ENCODE peak calls at places on chromosomes 6 and 20, in five cellular contexts. One of them, this sample, is unnamed. For H3K36me3, the result is how much of the 10 kb centered on the place peaks cover.

GRCh38 chr6:161444464-161444863 is 170.6 kb upstream of the AGPAT4 start:
- DNase-seq in psoas muscle: peak
- DNase-seq in adrenal gland: peak
- DNase-seq in heart left ventricle: no peak
- DNase-seq in ascending aorta: no peak
- DNase-seq in this sample: no peak

GRCh38 chr6:166861961-166862286 is 94.4 kb downstream of the RNASET2 start:
- DNase-seq in psoas muscle: no peak
- DNase-seq in adrenal gland: no peak
- DNase-seq in heart left ventricle: no peak
- DNase-seq in ascending aorta: no peak
- DNase-seq in this sample: no peak

GRCh38 chr6:150905769-150906168 is 40.3 kb downstream of the MTHFD1L start:
- DNase-seq in psoas muscle: no peak
- DNase-seq in adrenal gland: no peak
- DNase-seq in heart left ventricle: no peak
- DNase-seq in ascending aorta: no peak
- DNase-seq in this sample: no peak

GRCh38 chr20:44979090-44979621 is 12.8 kb downstream of the STK4 start:
- DNase-seq in psoas muscle: no peak
- DNase-seq in adrenal gland: no peak
- DNase-seq in heart left ventricle: no peak
- DNase-seq in ascending aorta: no peak
- DNase-seq in this sample: no peak

GRCh38 chr20:6265204-6265904 is 142.5 kb upstream of the FERMT1 start:
- DNase-seq in psoas muscle: no peak
- DNase-seq in adrenal gland: no peak
- DNase-seq in heart left ventricle: no peak
- DNase-seq in ascending aorta: no peak
- DNase-seq in this sample: no peak

GRCh38 chr6:39849764-39850163 is 57.6 kb downstream of the DAAM2 start:
- DNase-seq in psoas muscle: no peak
- DNase-seq in adrenal gland: no peak
- DNase-seq in heart left ventricle: no peak
- DNase-seq in ascending aorta: no peak
- DNase-seq in this sample: peak

GRCh38 chr6:135640449-135641111 is 143.0 kb upstream of the AHI1 start:
- DNase-seq in psoas muscle: no peak
- DNase-seq in adrenal gland: no peak
- DNase-seq in heart left ventricle: no peak
- DNase-seq in ascending aorta: no peak
- DNase-seq in this sample: no peak

GRCh38 chr6:40197371-40197770 is 263.1 kb upstream of the MOCS1 start:
- DNase-seq in psoas muscle: no peak
- DNase-seq in adrenal gland: no peak
- DNase-seq in heart left ventricle: no peak
- DNase-seq in ascending aorta: no peak
- DNase-seq in this sample: no peak

GRCh38 chr20:39961667-39962066 is 727.4 kb downstream of the MAFB start:
- DNase-seq in psoas muscle: no peak
- DNase-seq in adrenal gland: no peak
- DNase-seq in heart left ventricle: no peak
- DNase-seq in ascending aorta: no peak
- DNase-seq in this sample: no peak

GRCh38 chr6:44737829-44738528 is 350.5 kb downstream of the CDC5L start:
- DNase-seq in psoas muscle: no peak
- DNase-seq in adrenal gland: no peak
- DNase-seq in heart left ventricle: no peak
- DNase-seq in ascending aorta: no peak
- DNase-seq in this sample: no peak

GRCh38 chr6:6781172-6781876 is 192.8 kb downstream of the LY86 start:
- DNase-seq in psoas muscle: peak
- DNase-seq in adrenal gland: peak
- DNase-seq in heart left ventricle: peak
- DNase-seq in ascending aorta: no peak
- DNase-seq in this sample: no peak

GRCh38 chr20:58102252-58102651 is 126.2 kb downstream of the ANKRD60 start:
- DNase-seq in psoas muscle: no peak
- DNase-seq in adrenal gland: no peak
- DNase-seq in heart left ventricle: no peak
- DNase-seq in ascending aorta: no peak
- DNase-seq in this sample: peak

GRCh38 chr6:84764332-84765049 is at the start of gene TBX18:
- DNase-seq in psoas muscle: peak
- DNase-seq in adrenal gland: peak
- DNase-seq in heart left ventricle: peak
- DNase-seq in ascending aorta: peak
- DNase-seq in this sample: no peak

GRCh38 chr6:115363379-115363778 is 697.3 kb downstream of the FRK start:
- DNase-seq in psoas muscle: no peak
- DNase-seq in adrenal gland: no peak
- DNase-seq in heart left ventricle: no peak
- DNase-seq in ascending aorta: no peak
- DNase-seq in this sample: no peak

GRCh38 chr6:11852061-11852619 is 73.5 kb upstream of the ADTRP start:
- DNase-seq in psoas muscle: no peak
- DNase-seq in adrenal gland: no peak
- DNase-seq in heart left ventricle: no peak
- DNase-seq in ascending aorta: no peak
- DNase-seq in this sample: no peak

GRCh38 chr6:90478278-90478677 is 108.6 kb downstream of the MAP3K7 start:
- DNase-seq in psoas muscle: no peak
- DNase-seq in adrenal gland: no peak
- DNase-seq in heart left ventricle: no peak
- DNase-seq in ascending aorta: no peak
- DNase-seq in this sample: no peak

GRCh38 chr20:62451156-62451767 is 23.9 kb upstream of the RBBP8NL start:
- DNase-seq in psoas muscle: no peak
- DNase-seq in adrenal gland: no peak
- DNase-seq in heart left ventricle: no peak
- DNase-seq in ascending aorta: no peak
- DNase-seq in this sample: no peak

GRCh38 chr6:2636672-2637071 is 114.0 kb downstream of the MYLK4 start:
- DNase-seq in psoas muscle: no peak
- DNase-seq in adrenal gland: no peak
- DNase-seq in heart left ventricle: no peak
- DNase-seq in ascending aorta: no peak
- DNase-seq in this sample: no peak

GRCh38 chr6:43103253-43103876 is 27.3 kb downstream of the PTK7 start:
- DNase-seq in psoas muscle: no peak
- DNase-seq in adrenal gland: no peak
- DNase-seq in heart left ventricle: no peak
- DNase-seq in ascending aorta: no peak
- DNase-seq in this sample: no peak

GRCh38 chr20:1420066-1420465 is 27.2 kb upstream of the FKBP1A start:
- DNase-seq in psoas muscle: no peak
- DNase-seq in adrenal gland: no peak
- DNase-seq in heart left ventricle: no peak
- DNase-seq in ascending aorta: no peak
- DNase-seq in this sample: no peak

GRCh38 chr20:4469910-4470309 is 251.8 kb upstream of the PRND start:
- DNase-seq in psoas muscle: no peak
- DNase-seq in adrenal gland: no peak
- DNase-seq in heart left ventricle: no peak
- DNase-seq in ascending aorta: no peak
- DNase-seq in this sample: no peak

GRCh38 chr6:116971959-116972358 is 94.9 kb downstream of the RFX6 start:
- DNase-seq in psoas muscle: no peak
- DNase-seq in adrenal gland: no peak
- DNase-seq in heart left ventricle: no peak
- DNase-seq in ascending aorta: no peak
- DNase-seq in this sample: peak

GRCh38 chr6:31252625-31253024 is 19.3 kb downstream of the HLA-C start:
- DNase-seq in psoas muscle: no peak
- DNase-seq in adrenal gland: no peak
- DNase-seq in heart left ventricle: no peak
- DNase-seq in ascending aorta: no peak
- DNase-seq in this sample: no peak

GRCh38 chr6:33207569-33208088 is 671 bp upstream of the RING1 start:
- DNase-seq in psoas muscle: peak
- DNase-seq in adrenal gland: peak
- DNase-seq in heart left ventricle: peak
- DNase-seq in ascending aorta: no peak
- DNase-seq in this sample: peak

GRCh38 chr6:108294787-108295625 is at the start of gene AFG1L:
- DNase-seq in psoas muscle: peak
- DNase-seq in adrenal gland: peak
- DNase-seq in heart left ventricle: peak
- DNase-seq in ascending aorta: peak
- DNase-seq in this sample: peak

GRCh38 chr20:20237093-20237959 is 130.6 kb upstream of the INSM1 start:
- DNase-seq in psoas muscle: peak
- DNase-seq in adrenal gland: no peak
- DNase-seq in heart left ventricle: no peak
- DNase-seq in ascending aorta: no peak
- DNase-seq in this sample: peak

GRCh38 chr6:98156580-98156979 is 677.8 kb upstream of the POU3F2 start:
- DNase-seq in psoas muscle: no peak
- DNase-seq in adrenal gland: no peak
- DNase-seq in heart left ventricle: no peak
- DNase-seq in ascending aorta: no peak
- DNase-seq in this sample: no peak

GRCh38 chr6:53144802-53145201 is 3.8 kb downstream of the GCM1 start:
- DNase-seq in psoas muscle: no peak
- DNase-seq in adrenal gland: no peak
- DNase-seq in heart left ventricle: no peak
- DNase-seq in ascending aorta: no peak
- DNase-seq in this sample: no peak

GRCh38 chr6:87724994-87725811 is 23.2 kb upstream of the AKIRIN2 start:
- DNase-seq in psoas muscle: no peak
- DNase-seq in adrenal gland: no peak
- DNase-seq in heart left ventricle: no peak
- DNase-seq in ascending aorta: no peak
- DNase-seq in this sample: no peak

GRCh38 chr20:31894980-31895675 is 24.7 kb downstream of the TTLL9 start:
- DNase-seq in psoas muscle: peak
- DNase-seq in adrenal gland: peak
- DNase-seq in heart left ventricle: peak
- DNase-seq in ascending aorta: peak
- DNase-seq in this sample: peak

GRCh38 chr6:46128476-46128875 is 1.3 kb upstream of the ENPP4 start:
- DNase-seq in psoas muscle: no peak
- DNase-seq in adrenal gland: no peak
- DNase-seq in heart left ventricle: no peak
- DNase-seq in ascending aorta: no peak
- DNase-seq in this sample: no peak

GRCh38 chr6:109372070-109372585 is 10.1 kb downstream of the CD164 start:
- DNase-seq in psoas muscle: no peak
- DNase-seq in adrenal gland: no peak
- DNase-seq in heart left ventricle: no peak
- DNase-seq in ascending aorta: no peak
- DNase-seq in this sample: no peak

GRCh38 chr6:109370792-109371191 is 11.5 kb downstream of the CD164 start:
- DNase-seq in psoas muscle: no peak
- DNase-seq in adrenal gland: no peak
- DNase-seq in heart left ventricle: no peak
- DNase-seq in ascending aorta: no peak
- DNase-seq in this sample: no peak

GRCh38 chr6:109373762-109374161 is 8.5 kb downstream of the CD164 start:
- DNase-seq in psoas muscle: no peak
- DNase-seq in adrenal gland: no peak
- DNase-seq in heart left ventricle: no peak
- DNase-seq in ascending aorta: no peak
- DNase-seq in this sample: no peak

GRCh38 chr6:109374493-109374892 is 7.8 kb downstream of the CD164 start:
- DNase-seq in psoas muscle: no peak
- DNase-seq in adrenal gland: no peak
- DNase-seq in heart left ventricle: no peak
- DNase-seq in ascending aorta: no peak
- DNase-seq in this sample: no peak

GRCh38 chr6:109373333-109373732 is 8.9 kb downstream of the CD164 start:
- DNase-seq in psoas muscle: no peak
- DNase-seq in adrenal gland: no peak
- DNase-seq in heart left ventricle: no peak
- DNase-seq in ascending aorta: no peak
- DNase-seq in this sample: no peak
- H3K36me3 ChIP-seq in psoas muscle: under half
- H3K36me3 ChIP-seq in adrenal gland: under half
- H3K36me3 ChIP-seq in heart left ventricle: half or more
- H3K36me3 ChIP-seq in ascending aorta: half or more
- H3K36me3 ChIP-seq in this sample: under half

GRCh38 chr6:168102093-168102985 is 23.3 kb upstream of the FRMD1 start:
- DNase-seq in psoas muscle: peak
- DNase-seq in adrenal gland: no peak
- DNase-seq in heart left ventricle: no peak
- DNase-seq in ascending aorta: no peak
- DNase-seq in this sample: no peak
- TF ChIP-seq CTCF in psoas muscle: no peak
- TF ChIP-seq CTCF in adrenal gland: no peak
- TF ChIP-seq CTCF in heart left ventricle: no peak
- TF ChIP-seq CTCF in ascending aorta: no peak
- TF ChIP-seq CTCF in this sample: no peak

GRCh38 chr6:159758031-159759001 is 3.5 kb upstream of the ACAT2 start:
- DNase-seq in psoas muscle: no peak
- DNase-seq in adrenal gland: no peak
- DNase-seq in heart left ventricle: no peak
- DNase-seq in ascending aorta: no peak
- DNase-seq in this sample: no peak
- H3K36me3 ChIP-seq in psoas muscle: under half
- H3K36me3 ChIP-seq in adrenal gland: under half
- H3K36me3 ChIP-seq in heart left ventricle: half or more
- H3K36me3 ChIP-seq in ascending aorta: under half
- H3K36me3 ChIP-seq in this sample: under half

DNA sequence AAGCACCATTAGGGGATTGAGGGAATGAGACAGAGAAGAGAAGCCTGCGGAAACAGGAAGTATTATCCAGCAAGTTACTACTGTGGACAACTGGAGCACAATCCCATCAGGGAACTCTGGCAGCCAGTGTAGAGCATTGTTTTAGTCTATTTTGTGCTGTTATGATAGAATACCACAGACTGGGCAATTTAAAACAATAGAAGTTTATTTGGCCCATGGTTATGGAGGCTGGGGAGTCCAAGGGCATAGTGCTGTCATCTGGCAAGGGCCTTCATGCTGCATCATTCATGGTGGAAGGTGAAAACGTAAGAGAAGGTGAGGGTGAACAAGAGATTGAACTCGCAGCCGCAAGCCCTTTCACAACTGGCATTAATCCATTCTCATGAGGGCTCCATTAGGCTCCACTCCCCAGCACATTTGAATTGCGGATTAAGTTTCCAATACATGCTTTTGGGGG is 43.5 kb upstream of the SLC9A8 start:
- DNase-seq in psoas muscle: no peak
- DNase-seq in adrenal gland: no peak
- DNase-seq in heart left ventricle: no peak
- DNase-seq in ascending aorta: no peak
- DNase-seq in this sample: no peak
- TF ChIP-seq CTCF in psoas muscle: no peak
- TF ChIP-seq CTCF in adrenal gland: no peak
- TF ChIP-seq CTCF in heart left ventricle: no peak
- TF ChIP-seq CTCF in ascending aorta: no peak
- TF ChIP-seq CTCF in this sample: no peak

GRCh38 chr20:34091637-34092200 is 20.3 kb downstream of the EIF2S2 start:
- DNase-seq in psoas muscle: no peak
- DNase-seq in adrenal gland: peak
- DNase-seq in heart left ventricle: no peak
- DNase-seq in ascending aorta: no peak
- DNase-seq in this sample: no peak
- H3K36me3 ChIP-seq in psoas muscle: under half
- H3K36me3 ChIP-seq in adrenal gland: under half
- H3K36me3 ChIP-seq in heart left ventricle: half or more
- H3K36me3 ChIP-seq in ascending aorta: half or more
- H3K36me3 ChIP-seq in this sample: under half

This sample was measured in Caco-2.